ENCODE peak calls at places on chromosome 6, in six cellular contexts. B is spleen, N is esophagus muscularis mucosa, F is sigmoid colon, S is right lobe of liver, C is GM12891. H is an unnamed sample.

GRCh38 chr6:3194535-3195376 is 32.7 kb downstream of the TUBB2B start:
- DNase-seq in S (no peak), B (no peak), N (no peak), C (no peak), F (no peak), H (no peak)

GRCh38 chr6:80095600-80095999 is 10.9 kb upstream of the BCKDHB start:
- DNase-seq in S (no peak), F (no peak), B (no peak), C (no peak), N (no peak), H (no peak)

GRCh38 chr6:130381459-130382380 is 15.9 kb downstream of the TMEM200A start:
- DNase-seq in S (no peak), N (no peak), B (peak), C (no peak), F (no peak), H (no peak)

GRCh38 chr6:12479885-12480284 is 189.7 kb downstream of the EDN1 start:
- DNase-seq in B (no peak), S (no peak), N (no peak), C (no peak), F (no peak), H (no peak)

GRCh38 chr6:45537539-45537938 is 159.8 kb upstream of the SUPT3H start:
- DNase-seq in F (no peak), C (no peak), N (no peak), B (no peak), S (no peak), H (no peak)

GRCh38 chr6:168120390-168121307 is 41.6 kb upstream of the FRMD1 start:
- DNase-seq in C (no peak), B (peak), F (peak), S (no peak), N (peak), H (no peak)

GRCh38 chr6:99604161-99605073 is 2.2 kb upstream of the PRDM13 start:
- DNase-seq in S (no peak), C (no peak), F (no peak), N (no peak), B (no peak), H (no peak)

GRCh38 chr6:167044696-167045095 is 45.5 kb downstream of the CEP43 start:
- DNase-seq in B (no peak), N (no peak), S (no peak), F (no peak), C (no peak), H (no peak)

DNA sequence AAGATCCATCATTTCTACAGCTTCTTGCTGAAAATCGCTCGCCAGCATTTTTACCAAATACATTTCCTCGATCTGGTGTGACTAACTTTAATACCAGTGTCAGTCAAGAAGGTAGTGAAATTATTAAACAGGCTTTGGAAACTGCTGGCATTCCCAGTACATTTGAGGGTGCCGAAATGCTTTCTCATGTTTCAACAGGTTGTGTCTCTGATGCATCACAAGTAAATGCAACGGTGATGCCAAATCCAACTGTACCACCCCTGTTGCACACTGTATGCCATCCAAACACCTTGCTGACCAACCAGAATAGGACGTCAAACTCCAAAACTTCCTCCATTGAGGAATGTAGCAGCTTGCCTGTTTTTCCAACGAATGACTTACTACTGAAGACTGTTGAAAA is 64.4 kb upstream of the SMIM8 start:
- DNase-seq in B (no peak), F (no peak), S (no peak), C (no peak), N (no peak), H (no peak)
- TF ChIP-seq POLR2A in B (no peak), F (no peak), S (no peak), C (peak), N (no peak), H (no peak)

DNA sequence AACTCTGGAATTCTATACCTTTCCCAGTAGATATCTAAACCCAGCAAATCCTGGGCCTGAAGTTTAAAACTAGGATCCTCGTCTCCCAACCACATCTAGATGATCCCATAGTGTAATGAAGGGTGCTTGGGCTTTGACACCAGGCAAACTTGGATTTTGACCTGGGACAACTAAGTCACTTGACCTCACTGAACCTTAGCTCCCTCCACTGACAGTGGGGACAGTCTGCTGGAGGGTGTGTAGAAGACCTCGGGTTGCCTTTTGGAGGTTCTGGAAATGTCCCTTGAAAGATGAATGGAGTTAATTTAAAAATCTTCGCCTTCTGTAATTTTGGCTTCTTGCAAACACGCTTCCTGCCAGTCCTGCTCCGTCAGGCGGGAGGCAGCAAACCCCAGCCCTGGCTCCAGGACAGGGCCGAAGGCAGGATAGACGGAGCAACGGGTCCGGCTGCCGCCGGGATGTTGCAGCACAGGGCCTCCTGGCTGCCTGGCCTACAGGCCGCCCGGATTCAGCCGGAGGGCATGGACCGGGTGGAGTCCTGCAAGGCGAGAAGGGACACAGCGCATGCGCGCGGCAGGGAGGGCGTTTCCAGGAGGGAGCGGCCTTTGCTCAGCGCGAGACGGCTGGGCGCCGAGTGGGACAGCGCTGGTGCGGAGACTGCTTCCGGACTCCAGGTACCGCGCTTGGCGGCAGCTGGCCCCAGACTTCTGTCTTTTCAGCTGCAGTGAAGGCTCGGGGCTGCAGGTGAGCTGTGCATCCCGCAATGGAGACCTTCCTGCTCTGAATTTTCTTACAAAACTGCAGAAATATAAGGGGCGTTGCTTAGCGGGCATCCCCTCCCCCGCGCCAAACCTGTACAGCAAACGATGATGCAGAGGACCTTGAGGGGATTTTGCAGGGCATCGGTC is at the start of gene TMEM14A:
- DNase-seq in N (peak), F (peak), S (peak), C (peak), B (peak), H (peak)
- TF ChIP-seq POLR2A in N (peak), F (peak), S (peak), C (peak), B (no peak), H (peak)

GRCh38 chr6:79076881-79077641 is 993 bp downstream of the PHIP start:
- DNase-seq in B (peak), N (peak), S (peak), F (peak), C (peak), H (peak)
- TF ChIP-seq POLR2A in B (peak), N (no peak), S (peak), F (peak), C (peak), H (no peak)

GRCh38 chr6:113970808-113971676 is at the start of gene HDAC2:
- DNase-seq in B (peak), N (no peak), S (peak), F (peak), C (peak), H (peak)
- TF ChIP-seq POLR2A in B (peak), N (no peak), S (peak), F (peak), C (peak), H (peak)

GRCh38 chr6:169235286-169235685 is 18.4 kb downstream of the THBS2 start:
- DNase-seq in S (no peak), N (no peak), C (no peak), B (no peak), F (no peak), H (no peak)
- TF ChIP-seq POLR2A in S (no peak), N (no peak), C (no peak), B (no peak), F (no peak), H (no peak)

DNA sequence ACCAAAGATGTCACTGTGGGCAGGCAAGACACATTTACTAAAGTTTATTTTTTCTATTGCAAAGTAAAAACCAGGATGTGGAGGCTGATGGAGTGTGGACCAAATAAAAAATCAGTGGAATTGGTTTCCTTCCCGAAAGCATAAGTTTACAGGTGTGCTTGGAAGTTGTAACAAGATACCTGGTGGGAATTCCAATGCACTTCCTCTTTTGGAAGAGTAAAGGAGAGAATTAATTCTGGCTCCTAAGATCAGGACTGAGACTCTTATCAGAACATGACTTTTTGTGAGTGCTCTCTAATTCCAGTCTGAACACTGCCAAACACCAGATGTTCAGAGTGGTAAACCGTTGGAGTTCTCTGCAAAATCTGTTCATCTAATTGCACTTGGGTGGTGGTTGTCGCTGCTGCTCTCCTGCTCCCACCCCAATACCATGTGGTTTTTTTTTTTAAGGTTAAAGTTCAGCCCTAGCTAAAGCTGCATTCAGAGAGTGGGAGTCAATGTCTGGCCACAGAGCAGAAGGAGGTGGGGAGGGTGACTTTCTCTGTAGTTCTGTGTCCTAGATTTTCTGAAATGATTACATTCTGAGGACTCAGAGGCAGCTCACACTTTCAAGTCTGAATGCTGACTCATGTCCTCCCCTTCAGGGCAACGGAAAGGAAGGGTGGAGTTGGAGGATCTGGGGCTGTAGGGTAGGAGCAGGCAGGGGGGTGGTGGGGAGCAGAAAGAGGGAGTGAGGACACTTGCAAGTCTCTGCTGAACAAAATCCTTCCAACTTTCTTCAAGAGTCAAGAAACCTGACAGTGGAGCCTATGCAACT is 275.8 kb upstream of the PRDM1 start:
- DNase-seq in S (no peak), N (no peak), B (no peak), F (peak), C (no peak), H (peak)
- TF ChIP-seq POLR2A in S (no peak), N (no peak), B (no peak), F (no peak), C (no peak), H (no peak)

GRCh38 chr6:21595951-21596378 is 2.4 kb downstream of the SOX4 start:
- DNase-seq in C (no peak), F (no peak), N (no peak), B (no peak), S (no peak), H (no peak)

GRCh38 chr6:21593927-21594421 is 423 bp downstream of the SOX4 start:
- DNase-seq in C (no peak), F (no peak), N (no peak), B (no peak), S (no peak), H (peak)

GRCh38 chr6:21593412-21593926 is at the start of gene SOX4:
- DNase-seq in F (peak), N (peak), B (peak), S (peak), C (peak), H (peak)

GRCh38 chr6:21595265-21595950 is 1.9 kb downstream of the SOX4 start:
- DNase-seq in N (no peak), S (peak), F (peak), C (peak), B (peak), H (no peak)

DNA sequence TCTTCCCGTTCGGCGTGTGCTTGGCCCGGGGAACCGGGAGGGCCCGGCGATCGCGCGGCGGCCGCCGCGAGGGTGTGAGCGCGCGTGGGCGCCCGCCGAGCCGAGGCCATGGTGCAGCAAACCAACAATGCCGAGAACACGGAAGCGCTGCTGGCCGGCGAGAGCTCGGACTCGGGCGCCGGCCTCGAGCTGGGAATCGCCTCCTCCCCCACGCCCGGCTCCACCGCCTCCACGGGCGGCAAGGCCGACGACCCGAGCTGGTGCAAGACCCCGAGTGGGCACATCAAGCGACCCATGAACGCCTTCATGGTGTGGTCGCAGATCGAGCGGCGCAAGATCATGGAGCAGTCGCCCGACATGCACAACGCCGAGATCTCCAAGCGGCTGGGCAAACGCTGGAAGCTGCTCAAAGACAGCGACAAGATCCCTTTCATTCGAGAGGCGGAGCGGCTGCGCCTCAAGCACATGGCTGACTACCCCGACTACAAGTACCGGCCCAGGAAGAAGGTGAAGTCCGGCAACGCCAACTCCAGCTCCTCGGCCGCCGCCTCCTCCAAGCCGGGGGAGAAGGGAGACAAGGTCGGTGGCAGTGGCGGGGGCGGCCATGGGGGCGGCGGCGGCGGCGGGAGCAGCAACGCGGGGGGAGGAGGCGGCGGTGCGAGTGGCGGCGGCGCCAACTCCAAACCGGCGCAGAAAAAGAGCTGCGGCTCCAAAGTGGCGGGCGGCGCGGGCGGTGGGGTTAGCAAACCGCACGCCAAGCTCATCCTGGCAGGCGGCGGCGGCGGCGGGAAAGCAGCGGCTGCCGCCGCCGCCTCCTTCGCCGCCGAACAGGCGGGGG is 1.1 kb downstream of the SOX4 start:
- DNase-seq in S (peak), F (peak), B (peak), C (peak), N (no peak), H (peak)
- TF ChIP-seq POLR2A in S (peak), F (peak), B (no peak), C (no peak), N (no peak), H (no peak)

GRCh38 chr6:26383624-26384417 is 913 bp downstream of the BTN2A2 start:
- DNase-seq in S (no peak), F (no peak), N (no peak), C (no peak), B (no peak), H (no peak)
- TF ChIP-seq POLR2A in S (no peak), F (no peak), N (no peak), C (no peak), B (no peak), H (no peak)

H was measured in H54.